ENCODE peak calls at places on chromosome 15, in six cellular contexts. M is trophoblast cell, X is GM23338, G is HepG2, S is osteoblast, D is HCT116. Q is an unnamed sample. For H3K79me2, the result is how much of the 10 kb centered on the place peaks cover.

GRCh38 chr15:45307230-45307924 is 55.3 kb downstream of the SLC28A2 start:
- DNase-seq in X (peak), M (peak), G (peak), D (peak), S (peak), Q (peak)

GRCh38 chr15:73389539-73389938 is 20.8 kb upstream of the HCN4 start:
- DNase-seq in S (no peak), X (peak), M (no peak), G (no peak), D (no peak), Q (no peak)

GRCh38 chr15:73727330-73728018 is 25.7 kb downstream of the INSYN1 start:
- DNase-seq in G (no peak), M (no peak), D (no peak), S (peak), X (no peak), Q (no peak)

GRCh38 chr15:77530576-77530975 is 102.1 kb downstream of the LINGO1 start:
- DNase-seq in S (no peak), D (no peak), G (no peak), X (no peak), M (peak), Q (no peak)

GRCh38 chr15:64690578-64691296 is 84.7 kb downstream of the RBPMS2 start:
- DNase-seq in X (no peak), D (no peak), S (peak), G (no peak), M (peak), Q (no peak)

GRCh38 chr15:50353251-50353998 is 1.6 kb downstream of the GABPB1 start:
- DNase-seq in X (no peak), S (peak), D (no peak), G (no peak), M (peak), Q (no peak)

GRCh38 chr15:61049934-61050333 is 179.2 kb downstream of the RORA start:
- DNase-seq in S (peak), X (no peak), D (no peak), M (peak), G (peak), Q (no peak)

GRCh38 chr15:96166223-96167200 is 164.0 kb upstream of the NR2F2 start:
- DNase-seq in X (no peak), D (no peak), M (no peak), S (no peak), G (no peak), Q (peak)

GRCh38 chr15:95259513-95259912 is 1028.2 kb downstream of the MCTP2 start:
- DNase-seq in D (peak), S (peak), M (peak), X (peak), G (peak), Q (peak)

GRCh38 chr15:56732881-56733130 is 503 bp downstream of the ZNF280D start:
- DNase-seq in X (no peak), D (peak), M (no peak), G (peak), S (no peak), Q (no peak)

GRCh38 chr15:31091531-31091930 is 10.0 kb downstream of the TRPM1 start:
- DNase-seq in D (no peak), G (no peak), S (peak), X (no peak), M (no peak), Q (no peak)

GRCh38 chr15:88621789-88622604 is 857 bp downstream of the AEN start:
- DNase-seq in D (no peak), X (no peak), S (peak), M (peak), G (peak), Q (peak)

GRCh38 chr15:99176757-99177156 is 71.9 kb downstream of the SYNM start:
- DNase-seq in G (no peak), M (peak), X (no peak), S (no peak), D (no peak), Q (no peak)

GRCh38 chr15:79282371-79283251 is at the start of gene ANKRD34C:
- DNase-seq in X (peak), G (no peak), D (no peak), S (no peak), M (no peak), Q (peak)

GRCh38 chr15:56808160-56808559 is 74.9 kb upstream of the ZNF280D start:
- DNase-seq in D (no peak), X (no peak), M (no peak), S (no peak), G (no peak), Q (no peak)

GRCh38 chr15:89401636-89402252 is 67.1 kb upstream of the POLG start:
- DNase-seq in M (peak), S (peak), G (no peak), D (no peak), X (no peak), Q (no peak)

GRCh38 chr15:76972420-76973361 is 22.2 kb upstream of the PSTPIP1 start:
- DNase-seq in D (no peak), S (no peak), M (no peak), X (no peak), G (no peak), Q (no peak)

GRCh38 chr15:60949034-60949977 is 279.8 kb downstream of the RORA start:
- DNase-seq in X (no peak), S (no peak), M (no peak), D (no peak), G (no peak), Q (no peak)

GRCh38 chr15:96329403-96329981 is 1.0 kb upstream of the NR2F2 start:
- DNase-seq in X (no peak), G (no peak), D (no peak), S (peak), M (no peak), Q (peak)

GRCh38 chr15:70715840-70716510 is 47.4 kb downstream of the UACA start:
- DNase-seq in D (no peak), G (no peak), S (peak), X (no peak), M (peak), Q (no peak)
- H3K27ac ChIP-seq in D (no peak), G (no peak), S (peak), X (no peak), M (peak), Q (no peak)

GRCh38 chr15:29102911-29103824 is 166.5 kb downstream of the NSMCE3 start:
- DNase-seq in S (peak), M (no peak), G (no peak), X (peak), D (no peak), Q (no peak)
- H3K4me3 ChIP-seq in S (peak), M (peak), G (no peak), X (peak), D (no peak), Q (peak)

GRCh38 chr15:68277605-68278344 is at the start of gene FEM1B:
- DNase-seq in S (peak), D (peak), G (peak), M (peak), X (peak), Q (peak)

GRCh38 chr15:68278345-68279217 is 1.0 kb downstream of the FEM1B start:
- DNase-seq in M (peak), G (peak), S (peak), X (no peak), D (no peak), Q (no peak)

GRCh38 chr15:68276668-68277067 is 877 bp upstream of the FEM1B start:
- DNase-seq in M (no peak), D (no peak), S (peak), X (no peak), G (no peak), Q (no peak)

GRCh38 chr15:68275165-68275746 is 2.3 kb upstream of the FEM1B start:
- DNase-seq in X (no peak), D (no peak), S (no peak), M (no peak), G (peak), Q (no peak)

GRCh38 chr15:68277131-68277604 is 377 bp upstream of the FEM1B start:
- DNase-seq in M (no peak), X (peak), G (no peak), D (no peak), S (peak), Q (peak)
- H3K79me2 ChIP-seq in M (under half), X (under half), G (under half), D (under half), S (half or more), Q (under half)

DNA sequence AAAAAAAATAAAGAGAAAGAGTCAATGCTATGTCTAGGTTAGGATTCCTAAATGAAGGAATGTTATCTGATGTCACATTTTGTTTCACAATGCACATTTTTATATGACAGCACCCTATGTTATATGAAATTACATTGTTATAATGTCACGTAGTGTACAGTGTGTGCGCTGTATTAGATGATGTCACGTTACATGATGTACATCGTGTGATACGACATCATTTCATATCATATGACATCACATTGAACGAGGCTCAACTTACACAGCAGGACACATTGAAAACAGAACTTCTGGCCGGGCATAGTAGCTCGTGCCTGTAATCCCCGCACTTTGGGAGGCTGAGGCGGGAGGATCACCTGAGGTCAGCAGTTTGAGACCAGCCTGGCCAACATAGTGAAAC is 150.0 kb downstream of the OCA2 start:
- DNase-seq in G (no peak), M (no peak), S (no peak), X (no peak), D (no peak), Q (no peak)
- H3K27ac ChIP-seq in G (no peak), M (no peak), S (no peak), X (no peak), D (no peak), Q (no peak)

Q was measured in neural progenitor cell.